ENCODE peak calls at places on chromosomes 5 and 9, in four cellular contexts. One of them, this sample, is unnamed. For H3K36me3, the result is how much of the 10 kb centered on the place peaks cover.

GRCh38 chr5:145942202-145942601 is 5.8 kb downstream of the SH3RF2 start:
- DNase-seq in iPS DF 6.9: no peak
- DNase-seq in mammary epithelial cell: no peak
- DNase-seq in spleen: no peak
- DNase-seq in this sample: no peak

GRCh38 chr5:7422262-7422661 is 26.3 kb downstream of the ADCY2 start:
- DNase-seq in iPS DF 6.9: no peak
- DNase-seq in mammary epithelial cell: no peak
- DNase-seq in spleen: no peak
- DNase-seq in this sample: no peak

GRCh38 chr5:59600998-59601397 is 292.5 kb downstream of the PDE4D start:
- DNase-seq in iPS DF 6.9: no peak
- DNase-seq in mammary epithelial cell: no peak
- DNase-seq in spleen: no peak
- DNase-seq in this sample: no peak

GRCh38 chr9:128106940-128107259 is 20.6 kb downstream of the PTGES2 start:
- DNase-seq in iPS DF 6.9: no peak
- DNase-seq in mammary epithelial cell: no peak
- DNase-seq in spleen: peak
- DNase-seq in this sample: no peak

GRCh38 chr5:43215073-43215631 is 23.1 kb downstream of the NIM1K start:
- DNase-seq in iPS DF 6.9: no peak
- DNase-seq in mammary epithelial cell: peak
- DNase-seq in spleen: no peak
- DNase-seq in this sample: no peak

GRCh38 chr5:7877851-7878250 is 8.9 kb downstream of the MTRR start:
- DNase-seq in iPS DF 6.9: no peak
- DNase-seq in mammary epithelial cell: no peak
- DNase-seq in spleen: no peak
- DNase-seq in this sample: peak

GRCh38 chr5:141637266-141637692 is 482 bp downstream of the RELL2 start:
- DNase-seq in iPS DF 6.9: no peak
- DNase-seq in mammary epithelial cell: no peak
- DNase-seq in spleen: peak
- DNase-seq in this sample: peak

GRCh38 chr5:161420526-161420925 is 126.0 kb downstream of the GABRB2 start:
- DNase-seq in iPS DF 6.9: no peak
- DNase-seq in mammary epithelial cell: no peak
- DNase-seq in spleen: no peak
- DNase-seq in this sample: no peak

GRCh38 chr9:811101-811531 is 30.4 kb upstream of the DMRT1 start:
- DNase-seq in iPS DF 6.9: no peak
- DNase-seq in mammary epithelial cell: peak
- DNase-seq in spleen: no peak
- DNase-seq in this sample: no peak

GRCh38 chr9:133485531-133486260 is 6.8 kb upstream of the SLC2A6 start:
- DNase-seq in iPS DF 6.9: no peak
- DNase-seq in mammary epithelial cell: no peak
- DNase-seq in spleen: peak
- DNase-seq in this sample: no peak

GRCh38 chr9:13480688-13481087 is 201.2 kb upstream of the MPDZ start:
- DNase-seq in iPS DF 6.9: no peak
- DNase-seq in mammary epithelial cell: peak
- DNase-seq in spleen: no peak
- DNase-seq in this sample: no peak

GRCh38 chr5:26932238-26932637 is 106.1 kb downstream of the CDH9 start:
- DNase-seq in iPS DF 6.9: no peak
- DNase-seq in mammary epithelial cell: no peak
- DNase-seq in spleen: no peak
- DNase-seq in this sample: no peak

GRCh38 chr9:114224247-114224610 is 68.9 kb downstream of the COL27A1 start:
- DNase-seq in iPS DF 6.9: no peak
- DNase-seq in mammary epithelial cell: peak
- DNase-seq in spleen: no peak
- DNase-seq in this sample: no peak

GRCh38 chr9:88753691-88754367 is 218.9 kb downstream of the NXNL2 start:
- DNase-seq in iPS DF 6.9: no peak
- DNase-seq in mammary epithelial cell: no peak
- DNase-seq in spleen: peak
- DNase-seq in this sample: no peak

GRCh38 chr5:57676228-57677098 is 193.9 kb upstream of the ACTBL2 start:
- DNase-seq in iPS DF 6.9: no peak
- DNase-seq in mammary epithelial cell: no peak
- DNase-seq in spleen: no peak
- DNase-seq in this sample: peak

GRCh38 chr9:121851641-121852091 is 200.2 kb downstream of the DAB2IP start:
- DNase-seq in iPS DF 6.9: no peak
- DNase-seq in mammary epithelial cell: no peak
- DNase-seq in spleen: no peak
- DNase-seq in this sample: no peak

GRCh38 chr9:123616707-123617106 is 260.7 kb downstream of the CRB2 start:
- DNase-seq in iPS DF 6.9: no peak
- DNase-seq in mammary epithelial cell: no peak
- DNase-seq in spleen: no peak
- DNase-seq in this sample: no peak

GRCh38 chr9:131494296-131494870 is 8.3 kb upstream of the POMT1 start:
- DNase-seq in iPS DF 6.9: no peak
- DNase-seq in mammary epithelial cell: no peak
- DNase-seq in spleen: no peak
- DNase-seq in this sample: no peak

GRCh38 chr9:18622186-18622836 is 148.4 kb downstream of the ADAMTSL1 start:
- DNase-seq in iPS DF 6.9: no peak
- DNase-seq in mammary epithelial cell: no peak
- DNase-seq in spleen: no peak
- DNase-seq in this sample: no peak

GRCh38 chr5:149153751-149154610 is 12.7 kb downstream of the ABLIM3 start:
- DNase-seq in iPS DF 6.9: no peak
- DNase-seq in mammary epithelial cell: no peak
- DNase-seq in spleen: no peak
- DNase-seq in this sample: peak

GRCh38 chr5:112077180-112077579 is 320.2 kb upstream of the NREP start:
- DNase-seq in iPS DF 6.9: no peak
- DNase-seq in mammary epithelial cell: no peak
- DNase-seq in spleen: no peak
- DNase-seq in this sample: peak

GRCh38 chr5:64144429-64145215 is 21.0 kb upstream of the RNF180 start:
- DNase-seq in iPS DF 6.9: no peak
- DNase-seq in mammary epithelial cell: peak
- DNase-seq in spleen: no peak
- DNase-seq in this sample: no peak

GRCh38 chr9:133375116-133375723 is 640 bp downstream of the SURF4 start:
- DNase-seq in iPS DF 6.9: no peak
- DNase-seq in mammary epithelial cell: peak
- DNase-seq in spleen: no peak
- DNase-seq in this sample: no peak

GRCh38 chr5:1087428-1087827 is 24.4 kb downstream of the SLC12A7 start:
- DNase-seq in iPS DF 6.9: no peak
- DNase-seq in mammary epithelial cell: no peak
- DNase-seq in spleen: no peak
- DNase-seq in this sample: no peak
- H3K36me3 ChIP-seq in iPS DF 6.9: under half
- H3K36me3 ChIP-seq in mammary epithelial cell: under half
- H3K36me3 ChIP-seq in spleen: half or more
- H3K36me3 ChIP-seq in this sample: under half

DNA sequence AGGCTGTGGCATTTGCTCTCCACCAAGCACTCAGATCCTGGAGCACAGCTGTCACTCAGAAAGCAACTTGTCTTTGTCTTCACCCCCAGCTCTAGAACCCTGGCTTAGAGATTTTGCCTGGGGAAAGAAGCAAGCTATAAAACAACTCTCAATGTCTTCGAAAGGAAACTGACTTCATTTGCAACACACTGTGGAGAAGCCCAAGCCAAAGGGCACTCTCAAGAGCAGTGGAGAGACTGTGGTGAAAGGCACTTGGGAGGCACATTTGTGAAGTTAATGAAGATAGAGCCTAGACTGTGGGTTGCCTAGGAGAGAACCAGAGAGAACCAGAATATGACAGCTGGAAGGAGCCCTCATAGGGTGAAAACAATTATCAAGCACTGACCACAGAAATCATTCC is 103.4 kb downstream of the CFAP95 start:
- DNase-seq in iPS DF 6.9: no peak
- DNase-seq in mammary epithelial cell: no peak
- DNase-seq in spleen: no peak
- DNase-seq in this sample: no peak
- H3K36me3 ChIP-seq in iPS DF 6.9: under half
- H3K36me3 ChIP-seq in mammary epithelial cell: under half
- H3K36me3 ChIP-seq in spleen: under half
- H3K36me3 ChIP-seq in this sample: under half

DNA sequence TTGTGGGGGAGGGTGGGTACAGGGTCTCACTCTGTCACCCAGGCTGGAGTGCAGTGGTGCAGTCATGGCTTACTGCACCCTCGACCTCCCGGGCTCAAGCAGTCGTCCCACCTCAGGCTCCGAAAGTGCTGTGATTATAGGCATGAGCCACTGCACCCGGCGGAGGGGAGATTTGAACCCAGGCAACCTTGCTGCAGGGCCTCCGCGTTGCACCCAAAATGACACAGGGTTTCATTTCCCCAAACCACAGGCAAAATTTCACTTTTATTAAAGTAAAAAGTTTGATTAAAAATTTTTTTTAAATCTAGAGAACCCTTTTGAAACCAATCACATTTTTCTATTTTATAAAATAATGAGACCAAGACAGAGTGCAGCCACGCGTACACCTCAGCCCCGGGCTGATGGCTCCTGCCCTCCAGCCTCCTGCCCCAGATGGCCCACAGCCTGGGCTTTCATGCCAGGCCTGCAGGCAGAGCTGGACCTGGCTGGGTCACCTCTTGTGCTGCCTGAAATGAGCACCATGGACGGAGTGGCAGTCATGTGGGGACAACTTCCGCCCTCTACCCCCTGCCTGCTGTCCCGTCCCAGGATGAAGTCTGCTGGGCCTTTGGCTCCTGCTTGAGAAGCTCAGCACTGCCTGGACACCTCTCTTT is 30.5 kb downstream of the USP20 start:
- DNase-seq in iPS DF 6.9: no peak
- DNase-seq in mammary epithelial cell: no peak
- DNase-seq in spleen: no peak
- DNase-seq in this sample: no peak
- H3K36me3 ChIP-seq in iPS DF 6.9: under half
- H3K36me3 ChIP-seq in mammary epithelial cell: under half
- H3K36me3 ChIP-seq in spleen: half or more
- H3K36me3 ChIP-seq in this sample: under half

GRCh38 chr5:32779754-32780415 is 68.8 kb downstream of the NPR3 start:
- DNase-seq in iPS DF 6.9: no peak
- DNase-seq in mammary epithelial cell: no peak
- DNase-seq in spleen: no peak
- DNase-seq in this sample: peak

GRCh38 chr5:32783658-32784057 is 72.5 kb downstream of the NPR3 start:
- DNase-seq in iPS DF 6.9: no peak
- DNase-seq in mammary epithelial cell: no peak
- DNase-seq in spleen: no peak
- DNase-seq in this sample: no peak

GRCh38 chr5:32790411-32790951 is 79.4 kb downstream of the NPR3 start:
- DNase-seq in iPS DF 6.9: no peak
- DNase-seq in mammary epithelial cell: peak
- DNase-seq in spleen: no peak
- DNase-seq in this sample: peak

GRCh38 chr5:32780508-32780919 is 69.4 kb downstream of the NPR3 start:
- DNase-seq in iPS DF 6.9: no peak
- DNase-seq in mammary epithelial cell: no peak
- DNase-seq in spleen: no peak
- DNase-seq in this sample: peak

GRCh38 chr5:32785639-32786216 is 74.6 kb downstream of the NPR3 start:
- DNase-seq in iPS DF 6.9: no peak
- DNase-seq in mammary epithelial cell: peak
- DNase-seq in spleen: no peak
- DNase-seq in this sample: peak
- H3K36me3 ChIP-seq in iPS DF 6.9: under half
- H3K36me3 ChIP-seq in mammary epithelial cell: under half
- H3K36me3 ChIP-seq in spleen: under half
- H3K36me3 ChIP-seq in this sample: under half

GRCh38 chr5:132547269-132547668 is 3.9 kb upstream of the IL5 start:
- DNase-seq in iPS DF 6.9: no peak
- DNase-seq in mammary epithelial cell: no peak
- DNase-seq in spleen: no peak
- DNase-seq in this sample: no peak
- H3K36me3 ChIP-seq in iPS DF 6.9: under half
- H3K36me3 ChIP-seq in mammary epithelial cell: under half
- H3K36me3 ChIP-seq in spleen: under half
- H3K36me3 ChIP-seq in this sample: under half

GRCh38 chr5:91367908-91368648 is 15.0 kb downstream of the ARRDC3 start:
- DNase-seq in iPS DF 6.9: no peak
- DNase-seq in mammary epithelial cell: no peak
- DNase-seq in spleen: no peak
- DNase-seq in this sample: no peak
- H3K36me3 ChIP-seq in iPS DF 6.9: under half
- H3K36me3 ChIP-seq in mammary epithelial cell: under half
- H3K36me3 ChIP-seq in spleen: half or more
- H3K36me3 ChIP-seq in this sample: half or more

GRCh38 chr9:93239526-93239925 is 55.6 kb downstream of the WNK2 start:
- DNase-seq in iPS DF 6.9: no peak
- DNase-seq in mammary epithelial cell: no peak
- DNase-seq in spleen: no peak
- DNase-seq in this sample: no peak
- H3K36me3 ChIP-seq in iPS DF 6.9: under half
- H3K36me3 ChIP-seq in mammary epithelial cell: under half
- H3K36me3 ChIP-seq in spleen: under half
- H3K36me3 ChIP-seq in this sample: under half

This sample was measured in SJSA1.